ENCODE peak calls at places on chromosome 21, in four cellular contexts. S is endothelial cell of umbilical vein, F is A549, P is HepG2. I is an unnamed sample.

GRCh38 chr21:32977216-32977615 is 48.5 kb upstream of the OLIG2 start:
- DNase-seq in S (no peak), F (no peak), P (no peak), I (no peak)

GRCh38 chr21:46381521-46381920 is 57.6 kb downstream of the PCNT start:
- DNase-seq in S (no peak), F (no peak), P (no peak), I (no peak)

GRCh38 chr21:42703936-42704335 is 50.5 kb downstream of the PDE9A start:
- DNase-seq in S (no peak), F (no peak), P (no peak), I (no peak)

GRCh38 chr21:25732091-25732760 is 2.5 kb downstream of the ATP5PF start:
- DNase-seq in S (no peak), F (no peak), P (no peak), I (no peak)

GRCh38 chr21:37412603-37413360 is 46.2 kb downstream of the DYRK1A start:
- DNase-seq in S (no peak), F (no peak), P (no peak), I (peak; percentile 29)

GRCh38 chr21:25039461-25040380 is 567.6 kb downstream of the MRPL39 start:
- DNase-seq in S (no peak), F (no peak), P (no peak), I (peak; percentile 49)

GRCh38 chr21:42164064-42164789 is 54.7 kb upstream of the ABCG1 start:
- DNase-seq in S (peak; percentile 53), F (no peak), P (peak; percentile 24), I (peak; percentile 67)

GRCh38 chr21:26070822-26071425 is 99.6 kb downstream of the APP start:
- DNase-seq in S (peak; percentile 68), F (no peak), P (no peak), I (no peak)

GRCh38 chr21:41777934-41778815 is 11.3 kb upstream of the RIPK4 start:
- DNase-seq in S (peak; percentile 58), F (no peak), P (peak; percentile 51), I (peak; percentile 52)

GRCh38 chr21:29085106-29085752 is 11.8 kb upstream of the CCT8 start:
- DNase-seq in S (no peak), F (no peak), P (no peak), I (no peak)

GRCh38 chr21:21163904-21164303 is 165.7 kb downstream of the NCAM2 start:
- DNase-seq in S (peak; percentile 52), F (peak; percentile 0), P (peak; percentile 26), I (peak; percentile 53)

GRCh38 chr21:37342046-37342632 is 24.4 kb upstream of the DYRK1A start:
- DNase-seq in S (no peak), F (no peak), P (no peak), I (peak; percentile 35)

GRCh38 chr21:42654179-42654912 is 925 bp downstream of the PDE9A start:
- DNase-seq in S (no peak), F (peak; percentile 53), P (peak; percentile 30), I (peak; percentile 78)

GRCh38 chr21:31132574-31133242 is 94.4 kb upstream of the KRTAP19-8 start:
- DNase-seq in S (no peak), F (no peak), P (no peak), I (peak; percentile 82)

GRCh38 chr21:26212220-26212619 is 41.6 kb upstream of the APP start:
- DNase-seq in S (no peak), F (no peak), P (no peak), I (no peak)

GRCh38 chr21:36194024-36194423 is 37.4 kb downstream of the DOP1B start:
- DNase-seq in S (no peak), F (no peak), P (no peak), I (no peak)

GRCh38 chr21:46585191-46585953 is 19.5 kb downstream of the S100B start:
- DNase-seq in S (no peak), F (no peak), P (no peak), I (peak; percentile 26)

GRCh38 chr21:25385912-25386474 is 221.3 kb downstream of the MRPL39 start:
- DNase-seq in S (peak; percentile 50), F (peak; percentile 4), P (peak; percentile 72), I (peak; percentile 62)

GRCh38 chr21:16420086-16420724 is 690.4 kb downstream of the USP25 start:
- DNase-seq in S (peak; percentile 89), F (no peak), P (peak; percentile 9), I (no peak)

GRCh38 chr21:42148097-42148496 is 70.8 kb upstream of the ABCG1 start:
- DNase-seq in S (no peak), F (no peak), P (no peak), I (no peak)

GRCh38 chr21:17802568-17802967 is 16.6 kb downstream of the C21orf91 start:
- DNase-seq in S (no peak), F (no peak), P (no peak), I (no peak)

GRCh38 chr21:32329776-32330175 is 31.1 kb downstream of the MRAP start:
- DNase-seq in S (peak; percentile 73), F (no peak), P (peak; percentile 27), I (no peak)

GRCh38 chr21:37532868-37533780 is 166.6 kb downstream of the DYRK1A start:
- DNase-seq in S (no peak), F (peak; percentile 41), P (no peak), I (peak; percentile 78)

GRCh38 chr21:16678479-16678878 is 834.4 kb upstream of the CXADR start:
- DNase-seq in S (no peak), F (no peak), P (no peak), I (no peak)

GRCh38 chr21:25421327-25422028 is 185.8 kb downstream of the MRPL39 start:
- DNase-seq in S (peak; percentile 60), F (no peak), P (no peak), I (peak; percentile 70)

GRCh38 chr21:41071410-41071809 is 96.5 kb upstream of the BACE2 start:
- DNase-seq in S (no peak), F (no peak), P (no peak), I (peak; percentile 15)

GRCh38 chr21:19120591-19120990 is 717.0 kb upstream of the TMPRSS15 start:
- DNase-seq in S (no peak), F (no peak), P (no peak), I (no peak)

GRCh38 chr21:14520535-14520934 is 25.6 kb downstream of the SAMSN1 start:
- DNase-seq in S (no peak), F (no peak), P (no peak), I (peak; percentile 93)
- TF ChIP-seq MYC in S (no peak), F (no peak), P (no peak), I (no peak)

GRCh38 chr21:45295576-45296365 is 8.1 kb upstream of the POFUT2 start:
- DNase-seq in S (no peak), F (no peak), P (no peak), I (no peak)

GRCh38 chr21:45296638-45297037 is 8.9 kb upstream of the POFUT2 start:
- DNase-seq in S (no peak), F (no peak), P (no peak), I (no peak)

GRCh38 chr21:45293726-45294401 is 6.2 kb upstream of the POFUT2 start:
- DNase-seq in S (no peak), F (no peak), P (no peak), I (no peak)

GRCh38 chr21:45293214-45293725 is 5.6 kb upstream of the POFUT2 start:
- DNase-seq in S (no peak), F (no peak), P (no peak), I (no peak)

DNA sequence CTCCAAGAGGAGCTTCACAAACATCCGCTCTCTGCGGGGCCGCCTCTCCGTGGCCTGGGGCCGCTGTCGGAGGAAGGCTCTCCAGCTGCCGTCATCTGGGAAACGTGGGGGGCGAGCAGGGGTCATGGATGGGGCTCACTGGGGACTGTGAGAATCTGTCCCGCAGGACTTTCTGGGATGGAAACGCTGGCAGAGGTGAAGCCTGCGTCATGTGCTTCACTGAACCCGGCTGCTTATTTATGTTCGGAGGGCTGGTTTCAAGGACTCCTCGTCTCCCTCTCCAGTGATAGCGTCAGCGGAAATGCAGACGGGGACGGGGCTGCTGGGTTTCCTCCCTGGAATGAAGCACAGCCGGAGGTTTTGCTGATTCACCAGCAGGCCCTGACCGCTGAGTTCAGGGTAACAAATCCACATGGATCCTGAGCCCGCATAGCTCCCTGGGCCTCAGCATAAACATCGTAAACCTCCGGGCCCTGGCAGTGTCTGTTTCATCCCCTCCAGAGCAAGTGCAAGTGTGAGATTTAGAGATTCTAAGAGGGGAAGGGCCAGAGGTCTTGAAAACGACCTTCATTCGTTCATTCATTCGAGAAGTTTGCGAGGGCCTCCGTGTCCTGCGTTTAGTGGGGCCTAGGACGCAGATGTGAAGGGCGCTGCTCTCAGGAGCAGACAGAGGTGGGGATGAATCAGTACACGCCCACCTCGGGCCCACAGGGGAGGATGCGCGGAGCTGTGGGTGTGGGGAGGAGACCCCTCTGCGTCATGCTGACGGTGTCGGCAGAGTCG is 7.0 kb upstream of the POFUT2 start:
- DNase-seq in S (peak; percentile 98), F (no peak), P (no peak), I (no peak)
- H3K4me3 ChIP-seq in S (no peak overlapping the region), F (no peak overlapping the region), P (no peak overlapping the region), I (no peak overlapping the region)

GRCh38 chr21:43760391-43760958 is 15.6 kb downstream of the CSTB start:
- DNase-seq in S (no peak), F (no peak), P (no peak), I (no peak)
- TF ChIP-seq CTCF in S (no peak), F (no peak), P (peak; percentile 24), I (no peak)

GRCh38 chr21:38544681-38545080 is 46.4 kb upstream of the ERG start:
- DNase-seq in S (no peak), F (no peak), P (no peak), I (no peak)
- TF ChIP-seq MYC in S (no peak), F (no peak), P (no peak), I (no peak)

DNA sequence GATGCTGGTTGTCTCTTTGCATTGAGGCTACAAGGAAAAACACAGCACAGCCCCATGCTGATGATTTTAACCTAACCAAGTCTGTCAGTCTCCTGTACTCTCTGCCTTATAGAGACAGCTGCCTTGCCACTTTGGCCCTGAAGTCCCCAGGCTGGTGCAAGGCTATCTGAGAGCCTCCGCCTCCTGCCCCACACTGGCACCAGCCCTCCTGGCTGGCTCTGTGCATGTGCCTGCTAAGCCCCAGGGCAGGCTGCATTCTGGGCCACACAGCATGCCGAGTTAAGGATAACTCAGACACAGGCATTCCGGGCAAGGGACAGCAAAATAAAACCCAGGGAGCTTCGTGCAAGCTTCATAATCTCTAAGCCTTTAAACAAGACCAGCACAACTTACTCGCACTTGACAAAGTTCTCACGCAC is 910 bp downstream of the RUNX1 start:
- DNase-seq in S (no peak), F (no peak), P (no peak), I (peak; percentile 63)
- H3K4me3 ChIP-seq in S (no peak overlapping the region), F (no peak overlapping the region), P (no peak overlapping the region), I (peak overlapping the region; percentile 98)

I was measured in NB4.